ENCODE peak calls at places on chromosome 16, in seven cellular contexts. One of them, this sample, is unnamed.

GRCh38 chr16:50268352-50268751 is 2.0 kb downstream of the ADCY7 start:
- DNase-seq in neuronal stem cell: no peak
- DNase-seq in DND-41: no peak
- DNase-seq in ovary: no peak
- DNase-seq in stomach: no peak
- DNase-seq in gastrocnemius medialis: no peak
- DNase-seq in tibial artery: peak
- DNase-seq in this sample: no peak

GRCh38 chr16:56048425-56049100 is 142.7 kb upstream of the GNAO1 start:
- DNase-seq in neuronal stem cell: no peak
- DNase-seq in DND-41: no peak
- DNase-seq in ovary: no peak
- DNase-seq in stomach: no peak
- DNase-seq in gastrocnemius medialis: no peak
- DNase-seq in tibial artery: no peak
- DNase-seq in this sample: no peak

GRCh38 chr16:82801361-82801760 is 174.6 kb downstream of the CDH13 start:
- DNase-seq in neuronal stem cell: no peak
- DNase-seq in DND-41: no peak
- DNase-seq in ovary: no peak
- DNase-seq in stomach: no peak
- DNase-seq in gastrocnemius medialis: no peak
- DNase-seq in tibial artery: no peak
- DNase-seq in this sample: no peak

GRCh38 chr16:64627288-64627687 is 494.6 kb downstream of the CDH11 start:
- DNase-seq in neuronal stem cell: no peak
- DNase-seq in DND-41: no peak
- DNase-seq in ovary: no peak
- DNase-seq in stomach: no peak
- DNase-seq in gastrocnemius medialis: no peak
- DNase-seq in tibial artery: no peak
- DNase-seq in this sample: no peak

GRCh38 chr16:65305588-65305987 is 183.7 kb upstream of the CDH11 start:
- DNase-seq in neuronal stem cell: no peak
- DNase-seq in DND-41: no peak
- DNase-seq in ovary: no peak
- DNase-seq in stomach: no peak
- DNase-seq in gastrocnemius medialis: no peak
- DNase-seq in tibial artery: no peak
- DNase-seq in this sample: no peak

GRCh38 chr16:86590501-86591144 is 12.3 kb downstream of the FOXL1 start:
- DNase-seq in neuronal stem cell: no peak
- DNase-seq in DND-41: no peak
- DNase-seq in ovary: no peak
- DNase-seq in stomach: no peak
- DNase-seq in gastrocnemius medialis: no peak
- DNase-seq in tibial artery: peak
- DNase-seq in this sample: no peak

GRCh38 chr16:75251280-75252048 is at the start of gene BCAR1:
- DNase-seq in neuronal stem cell: peak
- DNase-seq in DND-41: no peak
- DNase-seq in ovary: peak
- DNase-seq in stomach: peak
- DNase-seq in gastrocnemius medialis: peak
- DNase-seq in tibial artery: peak
- DNase-seq in this sample: peak

GRCh38 chr16:77514500-77515225 is 79.8 kb upstream of the ADAMTS18 start:
- DNase-seq in neuronal stem cell: no peak
- DNase-seq in DND-41: no peak
- DNase-seq in ovary: no peak
- DNase-seq in stomach: no peak
- DNase-seq in gastrocnemius medialis: no peak
- DNase-seq in tibial artery: no peak
- DNase-seq in this sample: no peak

GRCh38 chr16:17211797-17212196 is 259.0 kb downstream of the XYLT1 start:
- DNase-seq in neuronal stem cell: peak
- DNase-seq in DND-41: peak
- DNase-seq in ovary: no peak
- DNase-seq in stomach: no peak
- DNase-seq in gastrocnemius medialis: no peak
- DNase-seq in tibial artery: no peak
- DNase-seq in this sample: no peak

GRCh38 chr16:56801762-56802161 is 63.2 kb upstream of the SLC12A3 start:
- DNase-seq in neuronal stem cell: peak
- DNase-seq in DND-41: no peak
- DNase-seq in ovary: no peak
- DNase-seq in stomach: no peak
- DNase-seq in gastrocnemius medialis: no peak
- DNase-seq in tibial artery: no peak
- DNase-seq in this sample: no peak

GRCh38 chr16:56234737-56235136 is 43.4 kb downstream of the GNAO1 start:
- DNase-seq in neuronal stem cell: no peak
- DNase-seq in DND-41: no peak
- DNase-seq in ovary: no peak
- DNase-seq in stomach: no peak
- DNase-seq in gastrocnemius medialis: no peak
- DNase-seq in tibial artery: no peak
- DNase-seq in this sample: no peak

GRCh38 chr16:86844691-86845090 is 266.3 kb downstream of the FOXL1 start:
- DNase-seq in neuronal stem cell: no peak
- DNase-seq in DND-41: no peak
- DNase-seq in ovary: no peak
- DNase-seq in stomach: peak
- DNase-seq in gastrocnemius medialis: no peak
- DNase-seq in tibial artery: no peak
- DNase-seq in this sample: no peak

GRCh38 chr16:49340466-49340865 is 33.1 kb upstream of the C16orf78 start:
- DNase-seq in neuronal stem cell: no peak
- DNase-seq in DND-41: no peak
- DNase-seq in ovary: no peak
- DNase-seq in stomach: no peak
- DNase-seq in gastrocnemius medialis: no peak
- DNase-seq in tibial artery: no peak
- DNase-seq in this sample: no peak

GRCh38 chr16:46961373-46962353 is 11.8 kb downstream of the DNAJA2 start:
- DNase-seq in neuronal stem cell: no peak
- DNase-seq in DND-41: no peak
- DNase-seq in ovary: no peak
- DNase-seq in stomach: no peak
- DNase-seq in gastrocnemius medialis: no peak
- DNase-seq in tibial artery: no peak
- DNase-seq in this sample: no peak

GRCh38 chr16:1584926-1585487 is 26.9 kb downstream of the IFT140 start:
- DNase-seq in neuronal stem cell: peak
- DNase-seq in DND-41: no peak
- DNase-seq in ovary: no peak
- DNase-seq in stomach: no peak
- DNase-seq in gastrocnemius medialis: no peak
- DNase-seq in tibial artery: no peak
- DNase-seq in this sample: no peak

GRCh38 chr16:87487361-87487924 is 5.4 kb downstream of the ZCCHC14 start:
- DNase-seq in neuronal stem cell: peak
- DNase-seq in DND-41: no peak
- DNase-seq in ovary: no peak
- DNase-seq in stomach: peak
- DNase-seq in gastrocnemius medialis: no peak
- DNase-seq in tibial artery: peak
- DNase-seq in this sample: no peak

GRCh38 chr16:54687043-54687655 is 243.5 kb upstream of the IRX5 start:
- DNase-seq in neuronal stem cell: no peak
- DNase-seq in DND-41: no peak
- DNase-seq in ovary: no peak
- DNase-seq in stomach: no peak
- DNase-seq in gastrocnemius medialis: no peak
- DNase-seq in tibial artery: no peak
- DNase-seq in this sample: no peak

GRCh38 chr16:78004501-78004900 is 17.8 kb upstream of the CLEC3A start:
- DNase-seq in neuronal stem cell: no peak
- DNase-seq in DND-41: no peak
- DNase-seq in ovary: no peak
- DNase-seq in stomach: no peak
- DNase-seq in gastrocnemius medialis: no peak
- DNase-seq in tibial artery: no peak
- DNase-seq in this sample: no peak

GRCh38 chr16:84596801-84597517 is 20.9 kb downstream of the COTL1 start:
- DNase-seq in neuronal stem cell: no peak
- DNase-seq in DND-41: no peak
- DNase-seq in ovary: no peak
- DNase-seq in stomach: no peak
- DNase-seq in gastrocnemius medialis: no peak
- DNase-seq in tibial artery: no peak
- DNase-seq in this sample: no peak

GRCh38 chr16:84598391-84598750 is 19.5 kb downstream of the COTL1 start:
- DNase-seq in neuronal stem cell: no peak
- DNase-seq in DND-41: no peak
- DNase-seq in ovary: no peak
- DNase-seq in stomach: no peak
- DNase-seq in gastrocnemius medialis: no peak
- DNase-seq in tibial artery: no peak
- DNase-seq in this sample: no peak

GRCh38 chr16:84599528-84600202 is 18.2 kb downstream of the COTL1 start:
- DNase-seq in neuronal stem cell: peak
- DNase-seq in DND-41: no peak
- DNase-seq in ovary: peak
- DNase-seq in stomach: peak
- DNase-seq in gastrocnemius medialis: no peak
- DNase-seq in tibial artery: peak
- DNase-seq in this sample: peak

GRCh38 chr16:84596161-84596560 is 21.7 kb downstream of the COTL1 start:
- DNase-seq in neuronal stem cell: no peak
- DNase-seq in DND-41: no peak
- DNase-seq in ovary: no peak
- DNase-seq in stomach: no peak
- DNase-seq in gastrocnemius medialis: no peak
- DNase-seq in tibial artery: no peak
- DNase-seq in this sample: no peak

GRCh38 chr16:84597518-84598390 is 20.1 kb downstream of the COTL1 start:
- DNase-seq in neuronal stem cell: no peak
- DNase-seq in DND-41: no peak
- DNase-seq in ovary: no peak
- DNase-seq in stomach: no peak
- DNase-seq in gastrocnemius medialis: no peak
- DNase-seq in tibial artery: no peak
- DNase-seq in this sample: no peak
- H3K27ac ChIP-seq in neuronal stem cell: peak
- H3K27ac ChIP-seq in DND-41: no peak
- H3K27ac ChIP-seq in ovary: no peak
- H3K27ac ChIP-seq in stomach: peak
- H3K27ac ChIP-seq in gastrocnemius medialis: no peak
- H3K27ac ChIP-seq in tibial artery: no peak
- H3K27ac ChIP-seq in this sample: peak

GRCh38 chr16:67150833-67151396 is at the start of gene B3GNT9:
- DNase-seq in neuronal stem cell: no peak
- DNase-seq in DND-41: no peak
- DNase-seq in ovary: peak
- DNase-seq in stomach: peak
- DNase-seq in gastrocnemius medialis: no peak
- DNase-seq in tibial artery: peak
- DNase-seq in this sample: no peak
- H3K27ac ChIP-seq in neuronal stem cell: no peak
- H3K27ac ChIP-seq in DND-41: no peak
- H3K27ac ChIP-seq in ovary: peak
- H3K27ac ChIP-seq in stomach: peak
- H3K27ac ChIP-seq in gastrocnemius medialis: peak
- H3K27ac ChIP-seq in tibial artery: peak
- H3K27ac ChIP-seq in this sample: peak

GRCh38 chr16:30355144-30355953 is at the start of gene CD2BP2:
- DNase-seq in neuronal stem cell: peak
- DNase-seq in DND-41: peak
- DNase-seq in ovary: peak
- DNase-seq in stomach: peak
- DNase-seq in gastrocnemius medialis: peak
- DNase-seq in tibial artery: peak
- DNase-seq in this sample: peak

GRCh38 chr16:30351586-30352419 is 3.3 kb downstream of the CD2BP2 start:
- DNase-seq in neuronal stem cell: no peak
- DNase-seq in DND-41: no peak
- DNase-seq in ovary: peak
- DNase-seq in stomach: peak
- DNase-seq in gastrocnemius medialis: peak
- DNase-seq in tibial artery: peak
- DNase-seq in this sample: peak

GRCh38 chr16:30352488-30353401 is 2.4 kb downstream of the CD2BP2 start:
- DNase-seq in neuronal stem cell: no peak
- DNase-seq in DND-41: no peak
- DNase-seq in ovary: no peak
- DNase-seq in stomach: no peak
- DNase-seq in gastrocnemius medialis: no peak
- DNase-seq in tibial artery: peak
- DNase-seq in this sample: no peak

GRCh38 chr16:30354423-30355143 is 525 bp downstream of the CD2BP2 start:
- DNase-seq in neuronal stem cell: no peak
- DNase-seq in DND-41: no peak
- DNase-seq in ovary: no peak
- DNase-seq in stomach: no peak
- DNase-seq in gastrocnemius medialis: no peak
- DNase-seq in tibial artery: peak
- DNase-seq in this sample: no peak

GRCh38 chr16:30353438-30354129 is 1.5 kb downstream of the CD2BP2 start:
- DNase-seq in neuronal stem cell: no peak
- DNase-seq in DND-41: no peak
- DNase-seq in ovary: no peak
- DNase-seq in stomach: no peak
- DNase-seq in gastrocnemius medialis: no peak
- DNase-seq in tibial artery: peak
- DNase-seq in this sample: no peak
- H3K27ac ChIP-seq in neuronal stem cell: no peak
- H3K27ac ChIP-seq in DND-41: peak
- H3K27ac ChIP-seq in ovary: peak
- H3K27ac ChIP-seq in stomach: peak
- H3K27ac ChIP-seq in gastrocnemius medialis: peak
- H3K27ac ChIP-seq in tibial artery: peak
- H3K27ac ChIP-seq in this sample: peak

GRCh38 chr16:10120953-10121352 is 61.3 kb downstream of the GRIN2A start:
- DNase-seq in neuronal stem cell: no peak
- DNase-seq in DND-41: no peak
- DNase-seq in ovary: no peak
- DNase-seq in stomach: no peak
- DNase-seq in gastrocnemius medialis: no peak
- DNase-seq in tibial artery: no peak
- DNase-seq in this sample: no peak

GRCh38 chr16:10122026-10122425 is 60.2 kb downstream of the GRIN2A start:
- DNase-seq in neuronal stem cell: no peak
- DNase-seq in DND-41: no peak
- DNase-seq in ovary: no peak
- DNase-seq in stomach: no peak
- DNase-seq in gastrocnemius medialis: no peak
- DNase-seq in tibial artery: no peak
- DNase-seq in this sample: no peak

GRCh38 chr16:10122546-10122945 is 59.7 kb downstream of the GRIN2A start:
- DNase-seq in neuronal stem cell: no peak
- DNase-seq in DND-41: peak
- DNase-seq in ovary: no peak
- DNase-seq in stomach: no peak
- DNase-seq in gastrocnemius medialis: no peak
- DNase-seq in tibial artery: no peak
- DNase-seq in this sample: no peak

GRCh38 chr16:10123141-10123540 is 59.1 kb downstream of the GRIN2A start:
- DNase-seq in neuronal stem cell: no peak
- DNase-seq in DND-41: no peak
- DNase-seq in ovary: no peak
- DNase-seq in stomach: no peak
- DNase-seq in gastrocnemius medialis: no peak
- DNase-seq in tibial artery: no peak
- DNase-seq in this sample: no peak

GRCh38 chr16:10121496-10121895 is 60.7 kb downstream of the GRIN2A start:
- DNase-seq in neuronal stem cell: no peak
- DNase-seq in DND-41: no peak
- DNase-seq in ovary: no peak
- DNase-seq in stomach: no peak
- DNase-seq in gastrocnemius medialis: no peak
- DNase-seq in tibial artery: no peak
- DNase-seq in this sample: no peak
- H3K27ac ChIP-seq in neuronal stem cell: no peak
- H3K27ac ChIP-seq in DND-41: no peak
- H3K27ac ChIP-seq in ovary: no peak
- H3K27ac ChIP-seq in stomach: no peak
- H3K27ac ChIP-seq in gastrocnemius medialis: no peak
- H3K27ac ChIP-seq in tibial artery: peak
- H3K27ac ChIP-seq in this sample: no peak

This sample was measured in substantia nigra.